ENCODE peak calls at places on chromosome 13, in ten cellular contexts. C is GM10248, F is fibroblast of mammary gland, I is neural progenitor cell, B is PC-3, E is mammary epithelial cell, L is AG04450, G is WTC11, M is pancreas, J is brain microvascular endothelial cell. Y is an unnamed sample.
A peak's percentile ranks its signal among the peaks of the same experiment; 100 is the strongest.

GRCh38 chr13:23699271-23699670 is 129.1 kb downstream of the TNFRSF19 start:
- DNase-seq in C (no peak), L (no peak), B (no peak), M (no peak), F (peak; percentile 58), I (no peak), J (no peak), E (no peak), G (no peak), Y (no peak)

GRCh38 chr13:110301606-110302131 is 5.3 kb downstream of the COL4A1 start:
- DNase-seq in E (no peak), M (no peak), G (no peak), B (no peak), I (peak; percentile 46), F (peak; percentile 68), L (peak; percentile 72), J (peak; percentile 80), C (no peak), Y (no peak)

GRCh38 chr13:78876915-78877549 is 218.1 kb upstream of the OBI1 start:
- DNase-seq in F (no peak), I (no peak), G (no peak), B (no peak), M (no peak), E (no peak), C (no peak), L (no peak), J (no peak), Y (no peak)

GRCh38 chr13:90686438-90686837 is 661.0 kb upstream of the MIR17HG start:
- DNase-seq in M (no peak), E (peak; percentile 68), L (peak; percentile 4), C (no peak), G (no peak), B (peak; percentile 53), J (peak; percentile 68), F (peak; percentile 88), I (no peak), Y (no peak)

GRCh38 chr13:23380534-23380933 is 53.0 kb downstream of the SACS start:
- DNase-seq in I (no peak), E (no peak), C (no peak), F (peak; percentile 82), B (no peak), L (no peak), G (no peak), J (no peak), M (no peak), Y (no peak)

GRCh38 chr13:31756346-31756745 is 17.0 kb downstream of the RXFP2 start:
- DNase-seq in I (no peak), L (peak; percentile 59), J (peak; percentile 91), E (peak; percentile 68), F (peak; percentile 100), M (no peak), C (no peak), B (peak; percentile 40), G (no peak), Y (no peak)

GRCh38 chr13:23987331-23987730 is 90.0 kb upstream of the C1QTNF9B start:
- DNase-seq in B (no peak), G (no peak), E (no peak), C (no peak), M (no peak), L (peak; percentile 39), I (no peak), J (no peak), F (peak; percentile 75), Y (no peak)

GRCh38 chr13:56338421-56338820 is 802.3 kb upstream of the PRR20A start:
- DNase-seq in I (no peak), L (no peak), J (no peak), F (no peak), G (no peak), B (no peak), M (no peak), E (no peak), C (no peak), Y (no peak)

GRCh38 chr13:32448224-32448623 is 20.3 kb upstream of the N4BP2L1 start:
- DNase-seq in C (no peak), I (no peak), M (no peak), G (no peak), E (no peak), B (no peak), F (no peak), L (no peak), J (no peak), Y (no peak)

GRCh38 chr13:60759499-60759898 is 362.5 kb downstream of the TDRD3 start:
- DNase-seq in L (no peak), C (no peak), E (no peak), G (no peak), B (peak; percentile 59), I (peak; percentile 72), M (peak; percentile 32), F (no peak), J (peak; percentile 26), Y (no peak)

GRCh38 chr13:91747164-91747563 is 348.7 kb downstream of the GPC5 start:
- DNase-seq in I (no peak), F (no peak), C (no peak), J (no peak), L (no peak), G (no peak), M (no peak), B (no peak), E (no peak), Y (no peak)

GRCh38 chr13:98778749-98779148 is 26.3 kb upstream of the SLC15A1 start:
- DNase-seq in J (peak; percentile 72), B (peak; percentile 22), I (no peak), F (no peak), G (no peak), E (no peak), C (no peak), L (no peak), M (no peak), Y (no peak)

GRCh38 chr13:87280139-87280538 is 391.0 kb upstream of the SLITRK5 start:
- DNase-seq in E (no peak), I (no peak), L (no peak), B (peak; percentile 2), J (no peak), F (no peak), G (no peak), C (no peak), M (no peak), Y (no peak)

GRCh38 chr13:75444016-75444415 is 38.0 kb downstream of the TBC1D4 start:
- DNase-seq in F (no peak), G (no peak), B (no peak), L (no peak), I (no peak), C (no peak), M (no peak), E (no peak), J (no peak), Y (no peak)

GRCh38 chr13:51331354-51331861 is 8.1 kb upstream of the SERPINE3 start:
- DNase-seq in E (peak; percentile 34), J (no peak), I (no peak), G (no peak), B (no peak), M (no peak), F (no peak), L (no peak), C (peak; percentile 56), Y (no peak)

GRCh38 chr13:44331912-44332840 is 41.4 kb upstream of the SERP2 start:
- DNase-seq in J (peak; percentile 91), I (peak; percentile 31), E (no peak), C (no peak), M (peak; percentile 43), L (peak; percentile 75), G (no peak), F (peak; percentile 90), B (peak; percentile 24), Y (no peak)

GRCh38 chr13:110553417-110553816 is 8.1 kb downstream of the RAB20 start:
- DNase-seq in J (no peak), L (no peak), G (no peak), E (no peak), M (no peak), F (no peak), C (no peak), I (no peak), B (no peak), Y (no peak)

GRCh38 chr13:103277959-103278673 is 211.9 kb upstream of the SLC10A2 start:
- DNase-seq in E (no peak), B (no peak), J (no peak), L (no peak), G (no peak), C (no peak), F (no peak), M (no peak), I (no peak), Y (no peak)
- TF ChIP-seq CTCF in E (peak; percentile 19), B (no peak), J (no peak), L (no peak), G (no peak), C (no peak), F (no peak), M (no peak), I (no peak), Y (peak; percentile 7)

DNA sequence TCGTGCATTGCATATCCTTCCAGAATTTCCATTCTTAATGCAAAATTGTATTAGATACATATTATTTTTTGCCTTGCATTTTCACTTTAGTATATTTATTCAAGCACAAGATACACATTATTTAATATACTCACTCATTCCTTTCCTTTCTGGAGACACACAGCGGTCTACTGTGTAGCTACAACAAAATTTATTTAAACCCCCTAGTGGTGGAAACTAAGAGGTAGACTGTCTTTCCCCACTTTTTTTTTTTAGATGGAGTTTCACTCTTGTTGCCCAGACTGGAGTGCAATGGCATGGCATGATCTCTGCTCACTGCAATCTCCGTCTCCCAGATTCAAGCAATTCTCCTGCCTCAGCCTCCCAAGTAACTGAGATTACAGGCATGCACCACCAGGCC is 2040.3 kb upstream of the PCDH20 start:
- DNase-seq in C (no peak), E (no peak), J (no peak), I (peak; percentile 17), L (no peak), G (no peak), F (no peak), B (peak; percentile 8), M (no peak), Y (no peak)
- TF ChIP-seq CTCF in C (no peak), E (peak; percentile 33), J (peak; percentile 21), I (peak; percentile 54), L (peak; percentile 19), G (peak; percentile 42), F (peak; percentile 11), B (peak; percentile 24), M (no peak), Y (no peak)

DNA sequence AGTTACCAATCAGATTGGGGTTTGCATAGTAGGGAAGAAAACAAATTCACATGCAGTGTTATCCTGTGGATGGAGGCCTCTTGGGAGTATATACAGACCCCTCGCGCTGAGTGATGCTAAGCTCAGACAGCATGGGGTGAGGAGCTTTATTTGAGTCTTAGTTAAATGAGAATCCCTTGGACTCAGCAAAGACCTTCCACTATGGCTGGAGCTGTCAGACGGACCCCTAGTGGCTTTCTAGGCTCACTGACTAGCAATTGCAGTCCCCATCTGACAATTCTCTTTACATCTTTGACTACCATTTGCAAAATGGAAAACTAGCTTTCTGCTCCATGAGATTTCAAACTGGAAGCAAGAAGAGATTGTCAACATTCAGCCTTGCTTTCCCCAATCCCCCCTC is 90.4 kb downstream of the STOML3 start:
- DNase-seq in B (no peak), E (no peak), J (no peak), F (no peak), C (no peak), M (no peak), G (peak; percentile 34), I (peak; percentile 58), L (no peak), Y (no peak)
- TF ChIP-seq CTCF in B (peak; percentile 33), E (no peak), J (peak; percentile 71), F (peak; percentile 18), C (no peak), M (no peak), G (no peak), I (peak; percentile 54), L (peak; percentile 15), Y (no peak)

GRCh38 chr13:35848316-35848715 is 282.9 kb downstream of the DCLK1 start:
- DNase-seq in E (no peak), G (no peak), B (no peak), F (no peak), I (no peak), J (no peak), L (no peak), C (no peak), M (no peak), Y (no peak)
- TF ChIP-seq CTCF in E (no peak), G (no peak), B (no peak), F (no peak), I (no peak), J (no peak), L (no peak), C (no peak), M (no peak), Y (no peak)